ENCODE peak calls at places on chromosomes 6 and 20, in six cellular contexts. O is psoas muscle; T is heart left ventricle; P is cardiac muscle cell; D is CD4-positive, alpha-beta memory T cell; X is GM06990. M is an unnamed sample.

GRCh38 chr6:152057832-152058498 is 250.5 kb downstream of the ESR1 start:
- DNase-seq in X (no peak), T (no peak), D (no peak), O (no peak), P (no peak), M (no peak)

GRCh38 chr6:38035478-38035877 is 216.0 kb downstream of the ZFAND3 start:
- DNase-seq in O (no peak), D (no peak), P (no peak), T (no peak), X (no peak), M (no peak)

GRCh38 chr6:16006681-16007080 is 122.2 kb upstream of the MYLIP start:
- DNase-seq in D (no peak), T (no peak), P (no peak), O (no peak), X (no peak), M (no peak)

GRCh38 chr6:113364781-113365545 is 492.2 kb upstream of the MARCKS start:
- DNase-seq in D (no peak), X (no peak), O (no peak), P (no peak), T (no peak), M (no peak)

GRCh38 chr6:149271348-149272340 is 45.9 kb upstream of the TAB2 start:
- DNase-seq in X (peak), P (no peak), T (no peak), D (peak), O (no peak), M (no peak)

GRCh38 chr6:36216559-36216958 is 20.0 kb downstream of the BRPF3 start:
- DNase-seq in X (no peak), D (no peak), O (no peak), T (no peak), P (no peak), M (no peak)

GRCh38 chr6:20399518-20399917 is 2.2 kb upstream of the E2F3 start:
- DNase-seq in D (no peak), O (no peak), T (no peak), P (no peak), X (no peak), M (no peak)

GRCh38 chr20:20552076-20552475 is 160.4 kb downstream of the RALGAPA2 start:
- DNase-seq in T (no peak), O (no peak), X (no peak), D (no peak), P (no peak), M (no peak)

GRCh38 chr6:39553811-39554802 is 171.1 kb downstream of the KIF6 start:
- DNase-seq in O (no peak), T (peak), D (no peak), P (peak), X (no peak), M (no peak)

GRCh38 chr6:38155144-38155543 is 335.6 kb downstream of the ZFAND3 start:
- DNase-seq in P (no peak), D (no peak), X (no peak), T (no peak), O (no peak), M (no peak)

GRCh38 chr6:1815827-1816452 is 206.2 kb downstream of the FOXC1 start:
- DNase-seq in T (no peak), O (no peak), D (no peak), P (no peak), X (no peak), M (no peak)

GRCh38 chr20:38843346-38843745 is 37.8 kb downstream of the PPP1R16B start:
- DNase-seq in O (no peak), X (no peak), P (no peak), D (no peak), T (no peak), M (no peak)

GRCh38 chr6:5190467-5190866 is 70.3 kb downstream of the LYRM4 start:
- DNase-seq in O (no peak), T (no peak), D (no peak), X (no peak), P (no peak), M (no peak)

GRCh38 chr6:87742106-87742505 is 40.1 kb upstream of the AKIRIN2 start:
- DNase-seq in P (no peak), X (peak), T (no peak), D (peak), O (no peak), M (no peak)

GRCh38 chr20:46872315-46873211 is 22.1 kb upstream of the EYA2 start:
- DNase-seq in T (no peak), O (no peak), D (no peak), P (no peak), X (no peak), M (no peak)

GRCh38 chr6:142079130-142079529 is 53.6 kb upstream of the GJE1 start:
- DNase-seq in T (no peak), O (no peak), X (no peak), P (no peak), D (no peak), M (no peak)

GRCh38 chr6:2155206-2155605 is 90.2 kb downstream of the GMDS start:
- DNase-seq in P (no peak), O (no peak), X (no peak), D (no peak), T (no peak), M (no peak)

GRCh38 chr6:25601797-25602679 is 50.0 kb upstream of the SCGN start:
- DNase-seq in D (peak), O (no peak), P (peak), X (no peak), T (no peak), M (no peak)

GRCh38 chr6:55943329-55943728 is 67.9 kb upstream of the BMP5 start:
- DNase-seq in D (no peak), P (no peak), T (no peak), X (no peak), O (no peak), M (no peak)

GRCh38 chr6:17714879-17715860 is 8.4 kb upstream of the NUP153 start:
- DNase-seq in P (no peak), T (no peak), D (no peak), X (peak), O (no peak), M (no peak)

GRCh38 chr6:14984454-14984853 is 261.4 kb upstream of the JARID2 start:
- DNase-seq in D (no peak), X (no peak), P (peak), T (no peak), O (no peak), M (no peak)

GRCh38 chr6:157666721-157667120 is 156.3 kb upstream of the SNX9 start:
- DNase-seq in X (no peak), O (no peak), T (no peak), D (no peak), P (no peak), M (no peak)

GRCh38 chr6:157143885-157144795 is 179.2 kb downstream of the TMEM242 start:
- DNase-seq in T (no peak), X (no peak), D (no peak), P (peak), O (no peak), M (no peak)

GRCh38 chr6:34598725-34599124 is 42.6 kb upstream of the SPDEF start:
- DNase-seq in T (no peak), X (no peak), D (no peak), O (no peak), P (no peak), M (no peak)
- H3K4me3 ChIP-seq in T (no peak), X (no peak), D (no peak), O (no peak), P (no peak), M (no peak)

GRCh38 chr6:108521616-108522107 is 39.1 kb upstream of the FOXO3 start:
- DNase-seq in P (no peak), T (no peak), D (no peak), X (no peak), O (no peak), M (no peak)
- H3K4me3 ChIP-seq in P (no peak), T (no peak), D (no peak), X (no peak), O (no peak), M (no peak)

DNA sequence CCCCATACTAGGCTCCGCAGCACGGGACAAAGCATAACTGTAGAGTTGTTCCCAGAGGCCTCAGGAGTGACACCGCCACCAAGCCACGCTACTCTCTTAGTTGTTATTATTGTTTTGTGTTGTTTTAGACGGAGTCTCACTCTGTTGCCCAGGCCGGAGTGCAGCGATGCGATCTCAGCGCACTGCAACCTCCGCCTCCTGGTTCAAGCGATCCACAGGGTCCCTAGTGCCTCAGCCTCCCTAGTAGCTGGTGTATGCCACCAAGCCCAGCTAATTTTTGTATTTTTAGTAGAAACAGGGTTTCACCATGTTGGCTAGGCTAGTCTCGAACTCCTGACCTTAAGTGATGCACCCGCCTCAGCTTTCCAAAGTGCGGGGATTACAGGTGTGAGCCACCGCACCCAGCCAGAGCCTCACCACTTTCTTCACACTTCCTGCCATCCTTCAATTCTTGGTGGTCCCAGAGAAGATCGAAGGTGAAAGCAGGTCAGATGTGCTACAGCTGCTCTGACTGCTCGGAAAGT is 11.8 kb downstream of the RPL7L1 start:
- DNase-seq in D (no peak), T (no peak), O (no peak), X (no peak), P (no peak), M (no peak)
- H3K4me3 ChIP-seq in D (peak), T (peak), O (peak), X (peak), P (peak), M (peak)

GRCh38 chr20:24651973-24652340 is 182.5 kb downstream of the SYNDIG1 start:
- DNase-seq in X (no peak), O (no peak), P (no peak), D (no peak), T (no peak), M (no peak)

GRCh38 chr20:24648919-24649318 is 179.5 kb downstream of the SYNDIG1 start:
- DNase-seq in D (no peak), X (no peak), O (no peak), T (no peak), P (no peak), M (no peak)

GRCh38 chr20:24650091-24650490 is 180.7 kb downstream of the SYNDIG1 start:
- DNase-seq in P (no peak), T (no peak), X (no peak), D (no peak), O (no peak), M (no peak)

GRCh38 chr20:24653306-24653705 is 183.9 kb downstream of the SYNDIG1 start:
- DNase-seq in D (no peak), X (no peak), P (no peak), O (no peak), T (no peak), M (no peak)

DNA sequence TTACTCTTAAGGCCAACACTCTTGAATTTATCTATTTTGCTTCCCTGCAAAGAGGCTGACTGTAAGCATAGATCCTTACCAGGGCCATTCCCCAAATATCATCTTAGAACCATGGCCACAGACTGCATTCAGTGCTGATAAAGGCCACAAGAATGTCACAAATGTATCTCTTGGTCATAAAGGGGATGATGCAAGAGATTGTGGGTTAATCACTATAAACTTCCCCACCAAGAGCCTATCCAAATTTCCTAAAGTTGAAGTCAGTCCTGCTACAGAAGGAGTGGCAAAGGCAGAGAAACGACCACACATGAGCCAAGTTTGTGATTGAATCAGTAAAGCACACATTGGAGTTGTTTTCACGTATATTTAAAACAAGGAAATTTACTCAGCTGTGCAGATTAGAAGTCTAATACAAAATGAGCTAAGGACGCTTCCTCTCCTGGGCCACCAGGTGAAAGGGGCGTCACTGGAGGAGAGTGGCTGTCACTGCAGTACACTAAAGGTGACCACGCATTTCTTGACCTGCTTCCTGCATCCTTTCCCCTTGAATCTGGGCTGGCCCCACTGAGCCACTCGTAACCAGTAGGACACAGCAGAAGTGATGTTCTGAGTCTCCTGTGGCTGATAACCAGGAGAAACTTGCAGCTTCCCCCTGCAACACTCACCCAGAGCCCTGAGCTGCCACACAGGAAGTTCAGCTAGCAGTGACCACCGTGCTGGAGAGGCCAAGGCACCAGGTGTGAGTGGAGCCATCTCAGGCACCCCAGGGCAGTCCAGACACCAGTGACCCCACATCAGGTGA is 181.9 kb downstream of the SYNDIG1 start:
- DNase-seq in T (no peak), P (no peak), D (no peak), X (no peak), O (no peak), M (no peak)
- H3K4me3 ChIP-seq in T (no peak), P (no peak), D (no peak), X (no peak), O (no peak), M (no peak)

GRCh38 chr6:168934856-168935627 is 318.6 kb downstream of the THBS2 start:
- DNase-seq in O (no peak), D (no peak), X (no peak), T (no peak), P (no peak), M (no peak)
- H3K4me3 ChIP-seq in O (no peak), D (no peak), X (no peak), T (no peak), P (no peak), M (no peak)

M was measured in pancreas.